ENCODE peak calls at places on chromosome 17, in six cellular contexts. One of them, this sample, is unnamed.

GRCh38 chr17:2049333-2050245 is 5.3 kb upstream of the HIC1 start:
- DNase-seq in colonic mucosa: peak; percentile 90
- DNase-seq in right lobe of liver: peak; percentile 88
- DNase-seq in transverse colon: peak; percentile 90
- DNase-seq in lower lobe of right lung: peak; percentile 92
- DNase-seq in upper lobe of right lung: peak; percentile 94
- DNase-seq in this sample: peak; percentile 61

GRCh38 chr17:56681561-56682266 is 88.2 kb downstream of the NOG start:
- DNase-seq in upper lobe of right lung: no peak
- DNase-seq in right lobe of liver: no peak
- DNase-seq in transverse colon: no peak
- DNase-seq in colonic mucosa: no peak
- DNase-seq in lower lobe of right lung: no peak
- DNase-seq in this sample: peak; percentile 94

GRCh38 chr17:63641678-63642077 is 19.5 kb downstream of the MAP3K3 start:
- DNase-seq in right lobe of liver: no peak
- DNase-seq in transverse colon: peak; percentile 23
- DNase-seq in upper lobe of right lung: no peak
- DNase-seq in lower lobe of right lung: no peak
- DNase-seq in colonic mucosa: peak; percentile 38
- DNase-seq in this sample: no peak

GRCh38 chr17:49249292-49249794 is 18.8 kb upstream of the PHOSPHO1 start:
- DNase-seq in transverse colon: no peak
- DNase-seq in colonic mucosa: no peak
- DNase-seq in right lobe of liver: no peak
- DNase-seq in upper lobe of right lung: peak; percentile 66
- DNase-seq in lower lobe of right lung: peak; percentile 53
- DNase-seq in this sample: no peak

GRCh38 chr17:39774043-39774442 is 36.3 kb downstream of the GRB7 start:
- DNase-seq in right lobe of liver: no peak
- DNase-seq in upper lobe of right lung: no peak
- DNase-seq in transverse colon: no peak
- DNase-seq in lower lobe of right lung: no peak
- DNase-seq in colonic mucosa: no peak
- DNase-seq in this sample: no peak

GRCh38 chr17:2335726-2336214 is 487 bp downstream of the TSR1 start:
- DNase-seq in upper lobe of right lung: no peak
- DNase-seq in colonic mucosa: peak; percentile 32
- DNase-seq in right lobe of liver: no peak
- DNase-seq in transverse colon: peak; percentile 11
- DNase-seq in lower lobe of right lung: no peak
- DNase-seq in this sample: no peak

GRCh38 chr17:10518271-10519037 is at the start of gene MYH1:
- DNase-seq in upper lobe of right lung: no peak
- DNase-seq in colonic mucosa: no peak
- DNase-seq in right lobe of liver: no peak
- DNase-seq in transverse colon: no peak
- DNase-seq in lower lobe of right lung: no peak
- DNase-seq in this sample: no peak

GRCh38 chr17:62778990-62779681 is 29.0 kb downstream of the MARCHF10 start:
- DNase-seq in colonic mucosa: no peak
- DNase-seq in transverse colon: peak; percentile 25
- DNase-seq in right lobe of liver: no peak
- DNase-seq in upper lobe of right lung: peak; percentile 85
- DNase-seq in lower lobe of right lung: peak; percentile 78
- DNase-seq in this sample: no peak

GRCh38 chr17:979539-980405 is at the start of gene NXN:
- DNase-seq in upper lobe of right lung: peak; percentile 94
- DNase-seq in transverse colon: peak; percentile 92
- DNase-seq in colonic mucosa: peak; percentile 89
- DNase-seq in right lobe of liver: peak; percentile 94
- DNase-seq in lower lobe of right lung: peak; percentile 89
- DNase-seq in this sample: peak; percentile 28

GRCh38 chr17:51164911-51165679 is 1.1 kb upstream of the NME2 start:
- DNase-seq in upper lobe of right lung: no peak
- DNase-seq in lower lobe of right lung: no peak
- DNase-seq in transverse colon: no peak
- DNase-seq in colonic mucosa: no peak
- DNase-seq in right lobe of liver: peak; percentile 53
- DNase-seq in this sample: no peak

GRCh38 chr17:31802502-31802901 is 56.5 kb downstream of the COPRS start:
- DNase-seq in upper lobe of right lung: no peak
- DNase-seq in lower lobe of right lung: peak; percentile 54
- DNase-seq in right lobe of liver: no peak
- DNase-seq in transverse colon: no peak
- DNase-seq in colonic mucosa: peak; percentile 34
- DNase-seq in this sample: no peak

GRCh38 chr17:76481091-76481655 is 13.8 kb downstream of the AANAT start:
- DNase-seq in transverse colon: peak; percentile 68
- DNase-seq in right lobe of liver: no peak
- DNase-seq in colonic mucosa: no peak
- DNase-seq in lower lobe of right lung: no peak
- DNase-seq in upper lobe of right lung: no peak
- DNase-seq in this sample: no peak

GRCh38 chr17:74130841-74131240 is 72.6 kb upstream of the RPL38 start:
- DNase-seq in colonic mucosa: no peak
- DNase-seq in right lobe of liver: no peak
- DNase-seq in lower lobe of right lung: no peak
- DNase-seq in upper lobe of right lung: peak; percentile 41
- DNase-seq in transverse colon: no peak
- DNase-seq in this sample: no peak

GRCh38 chr17:68356520-68356919 is 65.2 kb downstream of the ARSG start:
- DNase-seq in lower lobe of right lung: no peak
- DNase-seq in upper lobe of right lung: no peak
- DNase-seq in transverse colon: peak; percentile 37
- DNase-seq in colonic mucosa: peak; percentile 23
- DNase-seq in right lobe of liver: no peak
- DNase-seq in this sample: peak; percentile 95

GRCh38 chr17:45958307-45958706 is 40.7 kb upstream of the STH start:
- DNase-seq in right lobe of liver: no peak
- DNase-seq in lower lobe of right lung: no peak
- DNase-seq in transverse colon: no peak
- DNase-seq in colonic mucosa: no peak
- DNase-seq in upper lobe of right lung: no peak
- DNase-seq in this sample: no peak

GRCh38 chr17:49445561-49445960 is 30.9 kb upstream of the PHB1 start:
- DNase-seq in right lobe of liver: no peak
- DNase-seq in upper lobe of right lung: no peak
- DNase-seq in transverse colon: no peak
- DNase-seq in lower lobe of right lung: no peak
- DNase-seq in colonic mucosa: no peak
- DNase-seq in this sample: no peak

GRCh38 chr17:81340606-81341346 is 45.7 kb upstream of the SLC38A10 start:
- DNase-seq in transverse colon: no peak
- DNase-seq in right lobe of liver: no peak
- DNase-seq in colonic mucosa: no peak
- DNase-seq in lower lobe of right lung: no peak
- DNase-seq in upper lobe of right lung: no peak
- DNase-seq in this sample: no peak

GRCh38 chr17:69213059-69213813 is 15.4 kb downstream of the ABCA10 start:
- DNase-seq in upper lobe of right lung: no peak
- DNase-seq in lower lobe of right lung: no peak
- DNase-seq in right lobe of liver: no peak
- DNase-seq in colonic mucosa: no peak
- DNase-seq in transverse colon: no peak
- DNase-seq in this sample: no peak

GRCh38 chr17:700504-701094 is 14.0 kb downstream of the VPS53 start:
- DNase-seq in colonic mucosa: no peak
- DNase-seq in lower lobe of right lung: no peak
- DNase-seq in right lobe of liver: no peak
- DNase-seq in transverse colon: no peak
- DNase-seq in upper lobe of right lung: no peak
- DNase-seq in this sample: peak; percentile 19

GRCh38 chr17:491086-492014 is 138.7 kb upstream of the RPH3AL start:
- DNase-seq in lower lobe of right lung: peak; percentile 73
- DNase-seq in colonic mucosa: peak; percentile 30
- DNase-seq in transverse colon: peak; percentile 38
- DNase-seq in right lobe of liver: peak; percentile 68
- DNase-seq in upper lobe of right lung: peak; percentile 81
- DNase-seq in this sample: no peak

GRCh38 chr17:14886200-14886739 is 378.9 kb downstream of the PMP22 start:
- DNase-seq in lower lobe of right lung: no peak
- DNase-seq in right lobe of liver: no peak
- DNase-seq in colonic mucosa: no peak
- DNase-seq in upper lobe of right lung: no peak
- DNase-seq in transverse colon: no peak
- DNase-seq in this sample: peak; percentile 7

GRCh38 chr17:69858460-69858859 is 216.6 kb upstream of the KCNJ16 start:
- DNase-seq in colonic mucosa: no peak
- DNase-seq in lower lobe of right lung: no peak
- DNase-seq in transverse colon: no peak
- DNase-seq in upper lobe of right lung: no peak
- DNase-seq in right lobe of liver: no peak
- DNase-seq in this sample: no peak

GRCh38 chr17:75832164-75832651 is 12.0 kb downstream of the UNC13D start:
- DNase-seq in transverse colon: peak; percentile 57
- DNase-seq in right lobe of liver: no peak
- DNase-seq in colonic mucosa: no peak
- DNase-seq in lower lobe of right lung: peak; percentile 69
- DNase-seq in upper lobe of right lung: peak; percentile 67
- DNase-seq in this sample: peak; percentile 30

GRCh38 chr17:27545562-27546229 is 85.3 kb upstream of the LGALS9 start:
- DNase-seq in lower lobe of right lung: no peak
- DNase-seq in colonic mucosa: no peak
- DNase-seq in right lobe of liver: no peak
- DNase-seq in transverse colon: no peak
- DNase-seq in upper lobe of right lung: no peak
- DNase-seq in this sample: no peak

GRCh38 chr17:41635121-41636097 is 11.0 kb upstream of the KRT17 start:
- DNase-seq in colonic mucosa: no peak
- DNase-seq in transverse colon: no peak
- DNase-seq in right lobe of liver: no peak
- DNase-seq in lower lobe of right lung: no peak
- DNase-seq in upper lobe of right lung: no peak
- DNase-seq in this sample: no peak

GRCh38 chr17:18955009-18955408 is 3.0 kb downstream of the SLC5A10 start:
- DNase-seq in lower lobe of right lung: no peak
- DNase-seq in right lobe of liver: no peak
- DNase-seq in transverse colon: no peak
- DNase-seq in colonic mucosa: no peak
- DNase-seq in upper lobe of right lung: no peak
- DNase-seq in this sample: no peak

GRCh38 chr17:18951941-18952842 is at the start of gene SLC5A10:
- DNase-seq in upper lobe of right lung: peak; percentile 46
- DNase-seq in transverse colon: no peak
- DNase-seq in right lobe of liver: no peak
- DNase-seq in colonic mucosa: no peak
- DNase-seq in lower lobe of right lung: no peak
- DNase-seq in this sample: no peak

GRCh38 chr17:18954321-18954720 is 2.4 kb downstream of the SLC5A10 start:
- DNase-seq in colonic mucosa: no peak
- DNase-seq in transverse colon: no peak
- DNase-seq in lower lobe of right lung: no peak
- DNase-seq in upper lobe of right lung: peak; percentile 48
- DNase-seq in right lobe of liver: no peak
- DNase-seq in this sample: no peak

GRCh38 chr17:18950944-18951905 is 740 bp upstream of the SLC5A10 start:
- DNase-seq in lower lobe of right lung: no peak
- DNase-seq in upper lobe of right lung: peak; percentile 72
- DNase-seq in transverse colon: no peak
- DNase-seq in right lobe of liver: no peak
- DNase-seq in colonic mucosa: no peak
- DNase-seq in this sample: no peak

DNA sequence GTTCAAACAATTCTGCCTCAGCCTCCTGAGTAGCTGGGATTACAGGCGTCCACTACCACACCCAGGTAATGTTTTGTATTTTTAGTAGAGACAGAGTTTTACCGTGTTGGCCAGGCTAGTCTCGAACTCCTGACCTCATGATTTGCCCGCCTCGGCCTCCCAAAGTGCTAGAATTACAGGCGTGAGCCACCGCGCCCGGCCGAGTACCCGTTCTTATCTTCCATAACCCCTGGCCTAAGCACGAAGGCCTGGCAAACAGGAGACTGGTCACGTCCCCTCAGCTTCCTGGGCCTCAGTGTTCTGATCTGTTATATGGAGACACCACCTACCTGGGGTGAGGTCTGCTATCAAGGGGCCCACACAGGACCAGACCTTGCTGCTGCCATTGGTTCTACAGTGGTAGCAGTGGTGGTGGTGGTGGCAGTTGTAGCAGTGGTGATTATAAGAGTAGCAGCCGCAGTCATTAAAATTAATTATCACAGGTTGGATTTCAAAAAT is 1.3 kb downstream of the SLC5A10 start:
- DNase-seq in transverse colon: no peak
- DNase-seq in right lobe of liver: no peak
- DNase-seq in upper lobe of right lung: peak; percentile 48
- DNase-seq in colonic mucosa: no peak
- DNase-seq in lower lobe of right lung: no peak
- DNase-seq in this sample: no peak
- H3K4me3 ChIP-seq in transverse colon: no peak overlapping the region
- H3K4me3 ChIP-seq in right lobe of liver: no peak overlapping the region
- H3K4me3 ChIP-seq in upper lobe of right lung: no peak overlapping the region
- H3K4me3 ChIP-seq in colonic mucosa: no peak overlapping the region
- H3K4me3 ChIP-seq in lower lobe of right lung: no peak overlapping the region
- H3K4me3 ChIP-seq in this sample: no peak overlapping the region

GRCh38 chr17:20153231-20153630 is 144.1 kb downstream of the SPECC1 start:
- DNase-seq in upper lobe of right lung: no peak
- DNase-seq in transverse colon: peak; percentile 11
- DNase-seq in right lobe of liver: no peak
- DNase-seq in lower lobe of right lung: no peak
- DNase-seq in colonic mucosa: no peak
- DNase-seq in this sample: no peak
- H3K4me3 ChIP-seq in upper lobe of right lung: no peak overlapping the region
- H3K4me3 ChIP-seq in transverse colon: no peak overlapping the region
- H3K4me3 ChIP-seq in right lobe of liver: no peak overlapping the region
- H3K4me3 ChIP-seq in lower lobe of right lung: no peak overlapping the region
- H3K4me3 ChIP-seq in colonic mucosa: no peak overlapping the region
- H3K4me3 ChIP-seq in this sample: no peak overlapping the region

DNA sequence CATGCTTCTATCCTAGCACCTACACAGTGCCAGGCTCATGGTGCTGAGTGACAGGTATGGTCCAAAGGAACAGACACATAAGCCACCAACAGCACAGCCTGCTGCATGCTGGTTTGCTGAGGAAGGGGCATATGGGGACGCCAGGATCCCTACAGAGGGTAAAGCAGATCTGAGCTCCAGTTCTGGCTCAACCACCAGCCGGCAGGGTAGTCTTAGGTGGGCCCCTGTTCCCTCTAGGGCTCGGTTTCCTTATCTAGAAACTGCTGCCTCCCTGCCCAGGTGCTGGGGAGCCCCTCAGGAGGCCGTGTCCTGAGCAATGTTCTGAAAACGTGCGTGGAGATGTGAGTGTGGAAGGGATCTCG is 24.2 kb upstream of the MRPS23 start:
- DNase-seq in right lobe of liver: peak; percentile 23
- DNase-seq in colonic mucosa: no peak
- DNase-seq in upper lobe of right lung: no peak
- DNase-seq in transverse colon: no peak
- DNase-seq in lower lobe of right lung: no peak
- DNase-seq in this sample: no peak
- H3K4me3 ChIP-seq in right lobe of liver: no peak overlapping the region
- H3K4me3 ChIP-seq in colonic mucosa: no peak overlapping the region
- H3K4me3 ChIP-seq in upper lobe of right lung: peak overlapping the region; percentile 21
- H3K4me3 ChIP-seq in transverse colon: no peak overlapping the region
- H3K4me3 ChIP-seq in lower lobe of right lung: peak overlapping the region; percentile 28
- H3K4me3 ChIP-seq in this sample: no peak overlapping the region

DNA sequence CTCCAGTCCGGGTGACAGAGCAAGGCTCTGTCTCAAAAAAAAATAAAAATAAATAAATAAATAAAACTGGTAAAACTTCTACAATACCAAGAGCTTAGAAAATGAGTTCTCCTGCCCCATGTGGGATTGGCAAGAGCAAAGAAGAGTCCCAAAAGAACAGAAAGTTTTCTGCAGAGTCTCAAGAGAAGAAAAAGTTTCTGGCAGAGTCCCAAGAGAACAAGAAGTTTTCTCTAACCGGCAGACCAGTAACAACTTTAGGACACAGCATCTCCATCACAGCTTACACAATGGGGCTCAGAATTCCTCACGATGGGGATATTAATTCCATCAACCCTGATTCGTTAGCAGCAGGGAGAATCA is 1.1 kb downstream of the SLC39A11 start:
- DNase-seq in colonic mucosa: no peak
- DNase-seq in right lobe of liver: no peak
- DNase-seq in upper lobe of right lung: no peak
- DNase-seq in lower lobe of right lung: no peak
- DNase-seq in transverse colon: no peak
- DNase-seq in this sample: no peak
- H3K4me3 ChIP-seq in colonic mucosa: peak overlapping the region; percentile 72
- H3K4me3 ChIP-seq in right lobe of liver: no peak overlapping the region
- H3K4me3 ChIP-seq in upper lobe of right lung: peak overlapping the region; percentile 74
- H3K4me3 ChIP-seq in lower lobe of right lung: peak overlapping the region; percentile 81
- H3K4me3 ChIP-seq in transverse colon: peak overlapping the region; percentile 54
- H3K4me3 ChIP-seq in this sample: peak overlapping the region; percentile 81

This sample was measured in Jurkat, Clone E6-1.